ENCODE peak calls at places on chromosomes 11 and 22, in seven cellular contexts. J is neuronal stem cell, B is mesenchymal stem cell, X is H9, H is IMR-90, Z is trophoblast cell, V is H1. P is an unnamed sample.

GRCh38 chr22:36358533-36359171 is 29.1 kb downstream of the MYH9 start:
- DNase-seq in J (no peak), Z (no peak), V (no peak), H (no peak), X (no peak), B (no peak), P (no peak)

GRCh38 chr22:31947296-31947695 is 3.0 kb downstream of the YWHAH start:
- DNase-seq in Z (peak), X (no peak), J (no peak), V (no peak), B (no peak), H (no peak), P (peak)

GRCh38 chr11:112734207-112734606 is 227.0 kb upstream of the NCAM1 start:
- DNase-seq in X (peak), Z (no peak), J (peak), H (peak), B (peak), V (peak), P (peak)

GRCh38 chr11:1870721-1871466 is 18.0 kb downstream of the LSP1 start:
- DNase-seq in J (no peak), Z (no peak), V (no peak), H (no peak), B (peak), X (no peak), P (no peak)

GRCh38 chr22:25485626-25486545 is 78.6 kb upstream of the GRK3 start:
- DNase-seq in X (no peak), Z (no peak), J (no peak), V (no peak), B (no peak), H (peak), P (no peak)

GRCh38 chr22:21927174-21927823 is 25.3 kb downstream of the PPM1F start:
- DNase-seq in B (no peak), J (no peak), X (no peak), H (no peak), V (peak), Z (no peak), P (no peak)

GRCh38 chr11:133402551-133402950 is 129.8 kb downstream of the OPCML start:
- DNase-seq in J (no peak), Z (no peak), H (no peak), V (no peak), B (no peak), X (no peak), P (no peak)

GRCh38 chr11:131025020-131025419 is 108.7 kb upstream of the SNX19 start:
- DNase-seq in H (peak), X (peak), V (no peak), Z (no peak), J (peak), B (peak), P (peak)

GRCh38 chr11:101241160-101241795 is 111.7 kb upstream of the PGR start:
- DNase-seq in H (no peak), J (no peak), V (no peak), Z (no peak), X (no peak), B (no peak), P (no peak)

GRCh38 chr22:46942816-46943783 is 180.7 kb downstream of the TBC1D22A start:
- DNase-seq in B (no peak), J (no peak), Z (no peak), X (no peak), V (peak), H (no peak), P (no peak)

GRCh38 chr11:37972691-37973090 is 1374.7 kb upstream of the RAG2 start:
- DNase-seq in H (no peak), J (no peak), Z (no peak), X (no peak), B (peak), V (no peak), P (no peak)

GRCh38 chr11:1109918-1110705 is 35.4 kb downstream of the MUC2 start:
- DNase-seq in H (no peak), Z (no peak), J (no peak), X (no peak), V (no peak), B (no peak), P (no peak)

GRCh38 chr22:27629908-27630733 is 171.4 kb downstream of the MN1 start:
- DNase-seq in V (peak), H (no peak), B (no peak), X (no peak), J (no peak), Z (no peak), P (no peak)

GRCh38 chr11:92504004-92504403 is 279.4 kb downstream of the FAT3 start:
- DNase-seq in H (no peak), B (no peak), J (no peak), X (no peak), Z (no peak), V (no peak), P (no peak)

GRCh38 chr22:24950272-24950902 is 2.1 kb upstream of the KIAA1671 start:
- DNase-seq in J (no peak), H (peak), Z (no peak), X (peak), B (no peak), V (peak), P (peak)

GRCh38 chr22:38230108-38230825 is 28.5 kb downstream of the MAFF start:
- DNase-seq in V (no peak), B (peak), H (no peak), Z (no peak), X (peak), J (no peak), P (peak)

GRCh38 chr11:12817681-12818332 is 143.6 kb downstream of the TEAD1 start:
- DNase-seq in V (no peak), Z (no peak), X (no peak), J (no peak), H (peak), B (peak), P (no peak)

GRCh38 chr22:19555651-19556050 is 31.4 kb upstream of the CLDN5 start:
- DNase-seq in X (no peak), B (no peak), J (no peak), H (no peak), V (no peak), Z (no peak), P (no peak)

GRCh38 chr11:85827768-85828639 is 17.1 kb upstream of the SYTL2 start:
- DNase-seq in X (no peak), Z (peak), J (no peak), V (no peak), H (peak), B (peak), P (peak)

GRCh38 chr11:33172345-33172744 is 11.1 kb upstream of the CSTF3 start:
- DNase-seq in B (no peak), V (no peak), Z (no peak), J (no peak), H (no peak), X (no peak), P (no peak)

GRCh38 chr22:26122920-26123468 is 46.3 kb upstream of the SEZ6L start:
- DNase-seq in V (no peak), H (no peak), Z (no peak), B (no peak), X (no peak), J (no peak), P (no peak)

GRCh38 chr11:69588270-69588669 is 52.7 kb upstream of the CCND1 start:
- DNase-seq in B (peak), Z (peak), J (no peak), X (no peak), V (no peak), H (peak), P (no peak)

GRCh38 chr11:955154-956049 is 29.7 kb downstream of the AP2A2 start:
- DNase-seq in X (no peak), B (no peak), V (no peak), J (no peak), H (no peak), Z (peak), P (no peak)

GRCh38 chr11:72721689-72722049 is 30.5 kb downstream of the ARAP1 start:
- DNase-seq in B (no peak), X (no peak), H (no peak), Z (no peak), J (no peak), V (no peak), P (peak)

GRCh38 chr22:35604671-35605457 is 12.3 kb downstream of the MB start:
- DNase-seq in X (no peak), J (no peak), H (no peak), Z (peak), B (no peak), V (no peak), P (peak)

GRCh38 chr11:45102810-45103621 is 43.4 kb upstream of the PRDM11 start:
- DNase-seq in X (peak), Z (no peak), B (peak), J (peak), H (peak), V (peak), P (peak)

GRCh38 chr11:59629996-59630395 is 14.4 kb upstream of the OSBP start:
- DNase-seq in V (no peak), J (no peak), X (no peak), H (no peak), B (no peak), Z (no peak), P (no peak)

GRCh38 chr11:123159146-123159857 is 35.7 kb downstream of the CLMP start:
- DNase-seq in V (no peak), J (no peak), B (no peak), Z (no peak), H (peak), X (no peak), P (no peak)

GRCh38 chr22:49046546-49047305 is 780.9 kb downstream of the BRD1 start:
- DNase-seq in H (no peak), V (peak), J (peak), B (no peak), Z (no peak), X (peak), P (peak)

GRCh38 chr11:27509953-27510352 is 3.4 kb upstream of the LIN7C start:
- DNase-seq in B (no peak), V (no peak), Z (no peak), X (no peak), J (no peak), H (no peak), P (peak)

DNA sequence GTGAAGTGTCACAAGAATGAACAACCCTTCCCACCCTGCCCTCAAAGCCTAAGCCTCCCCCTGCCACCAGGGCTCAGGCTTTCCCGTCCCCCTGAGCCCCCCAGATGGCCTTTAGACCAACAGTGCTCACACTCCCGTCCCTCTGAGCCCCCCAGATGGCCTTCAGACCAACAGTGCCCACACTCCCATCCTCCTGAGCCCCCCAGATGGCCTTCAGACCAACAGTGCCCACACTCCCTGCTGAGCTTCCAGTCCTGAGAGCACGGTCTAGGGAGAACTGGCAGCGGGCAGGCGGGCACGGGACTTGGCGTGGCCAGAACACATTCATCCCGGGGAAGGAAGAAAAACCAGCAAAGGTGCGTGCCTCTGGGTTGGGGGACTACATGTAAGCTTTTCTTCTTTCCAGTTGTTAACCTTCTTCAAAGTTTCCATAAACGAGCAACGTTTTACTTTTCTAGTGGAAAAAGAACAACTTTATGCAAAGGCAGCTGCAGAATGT is 2.5 kb downstream of the MRGPRG start:
- DNase-seq in Z (no peak), X (peak), B (no peak), J (no peak), H (no peak), V (no peak), P (no peak)
- H2BK5ac ChIP-seq in Z (no peak), X (no peak), B (no peak), J (peak), H (no peak), V (no peak), P (no peak)

GRCh38 chr11:82686211-82686610 is 47.5 kb downstream of the FAM181B start:
- DNase-seq in Z (no peak), H (no peak), X (no peak), B (no peak), V (no peak), J (no peak), P (no peak)
- H2BK5ac ChIP-seq in Z (no peak), H (no peak), X (no peak), B (no peak), V (no peak), J (no peak), P (no peak)

GRCh38 chr11:103604310-103604709 is 432.1 kb upstream of the DDI1 start:
- DNase-seq in J (no peak), H (no peak), V (no peak), Z (no peak), B (no peak), X (no peak), P (no peak)
- H2BK5ac ChIP-seq in J (no peak), H (no peak), V (no peak), Z (no peak), B (no peak), X (no peak), P (no peak)

DNA sequence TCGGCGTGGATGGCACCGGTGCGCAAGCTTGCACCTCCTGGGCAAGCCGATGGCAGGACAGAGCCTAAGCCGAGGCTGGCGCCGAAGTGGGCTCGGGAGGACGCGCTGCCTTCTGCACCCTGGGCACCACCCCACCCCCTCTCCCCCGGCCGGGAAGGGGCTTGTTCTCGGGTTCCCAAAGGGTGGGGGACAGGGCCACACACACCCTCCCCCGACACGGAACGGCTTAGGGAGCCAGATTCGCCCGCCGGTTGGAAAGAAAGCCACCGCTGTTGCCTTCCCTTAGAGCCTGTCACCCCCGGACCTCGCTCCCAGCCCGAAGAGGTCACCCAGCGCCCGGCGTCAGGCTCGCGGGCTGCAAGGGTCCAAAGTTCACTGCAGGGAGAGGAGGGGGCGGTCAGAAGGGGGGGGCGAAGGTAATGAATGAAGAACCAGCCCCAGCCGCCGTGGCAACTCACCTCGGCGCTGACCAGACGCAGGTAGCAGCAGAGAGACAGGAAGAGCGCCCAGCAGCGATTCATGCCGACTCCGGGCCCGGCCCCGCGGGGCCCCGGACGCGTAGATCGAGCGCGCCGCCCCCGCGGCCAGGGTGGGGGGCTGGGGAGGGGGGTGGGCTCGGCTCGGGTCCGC is 1.2 kb downstream of the PDGFB start:
- DNase-seq in B (peak), Z (peak), X (no peak), V (peak), J (no peak), H (no peak), P (peak)
- H2BK5ac ChIP-seq in B (peak), Z (peak), X (no peak), V (no peak), J (peak), H (no peak), P (no peak)

GRCh38 chr11:57421066-57421465 is 5.9 kb downstream of the SLC43A3 start:
- DNase-seq in B (no peak), V (no peak), H (no peak), X (no peak), Z (no peak), J (no peak), P (no peak)
- H2BK5ac ChIP-seq in B (no peak), V (no peak), H (no peak), X (no peak), Z (no peak), J (no peak), P (no peak)

DNA sequence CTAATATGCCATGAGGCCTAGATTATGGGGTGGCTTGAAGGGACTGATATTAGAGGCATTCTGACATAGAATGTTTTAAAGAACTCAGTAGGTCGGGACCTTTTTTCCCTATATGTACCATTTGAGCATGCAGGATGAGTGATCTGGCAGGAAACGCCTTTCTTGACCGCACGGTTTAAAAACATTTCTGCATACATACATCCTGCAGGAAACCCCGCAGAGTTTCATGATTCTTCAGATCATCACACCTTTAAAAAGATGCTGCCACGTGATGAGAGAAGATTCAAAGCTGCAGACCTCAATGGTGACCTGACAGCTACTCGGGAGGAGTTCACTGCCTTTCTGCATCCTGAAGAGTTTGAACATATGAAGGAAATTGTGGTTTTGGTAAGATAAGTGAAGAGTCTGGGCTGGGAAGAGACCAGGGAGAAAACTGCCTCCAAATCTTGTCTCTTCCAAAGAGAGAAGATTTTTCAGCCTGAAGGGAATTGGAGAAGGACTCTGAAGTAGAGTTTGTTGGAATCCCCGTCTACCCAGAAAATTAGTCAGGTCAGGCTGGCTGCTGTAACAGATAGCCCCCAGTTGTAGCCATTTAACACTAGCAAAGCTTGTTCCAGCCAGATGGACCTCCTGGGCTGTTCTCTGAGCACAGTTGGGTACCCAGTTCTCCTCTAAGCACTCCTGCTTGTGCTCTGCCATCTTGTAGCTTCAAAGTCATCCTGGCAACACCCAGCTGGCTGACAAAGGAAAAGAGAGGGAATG is 7.4 kb downstream of the RCN1 start:
- DNase-seq in X (no peak), H (no peak), J (no peak), B (no peak), Z (no peak), V (no peak), P (no peak)
- H2BK5ac ChIP-seq in X (no peak), H (no peak), J (no peak), B (no peak), Z (no peak), V (no peak), P (no peak)

GRCh38 chr11:120815260-120816100 is 208.4 kb upstream of the TBCEL start:
- DNase-seq in Z (no peak), V (no peak), H (no peak), B (no peak), J (no peak), X (peak), P (peak)
- H2BK5ac ChIP-seq in Z (no peak), V (no peak), H (no peak), B (no peak), J (no peak), X (no peak), P (no peak)

DNA sequence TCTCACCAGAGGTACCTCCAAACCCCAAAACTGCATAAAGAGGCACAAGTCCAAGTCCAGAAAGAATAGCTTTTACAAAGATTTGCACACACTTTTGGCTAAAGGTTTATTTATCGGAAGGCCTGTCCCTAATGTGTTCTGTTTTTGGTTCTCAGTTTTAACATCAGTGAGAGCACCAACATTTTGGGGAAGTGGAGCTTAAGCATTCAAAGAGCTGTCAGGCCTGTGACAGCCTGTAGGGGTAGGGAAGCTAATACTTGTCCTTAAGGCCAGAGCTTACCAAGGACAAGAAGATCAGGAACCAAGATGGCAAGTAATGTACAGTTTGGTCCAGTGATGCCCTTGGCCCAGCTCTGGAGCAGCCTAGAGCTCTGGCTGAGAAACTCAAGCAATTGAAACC is 38.9 kb upstream of the SCUBE2 start:
- DNase-seq in H (no peak), V (no peak), J (no peak), Z (no peak), B (no peak), X (no peak), P (no peak)
- H2BK5ac ChIP-seq in H (no peak), V (no peak), J (no peak), Z (no peak), B (no peak), X (no peak), P (no peak)